ENCODE peak calls at places on chromosomes 7 and 10, in seven cellular contexts. R is tibial nerve, S is transverse colon, I is A549, Q is GM12878, D is esophagus muscularis mucosa, V is HepG2. G is an unnamed sample.
A peak's percentile ranks its signal among the peaks of the same experiment; 100 is the strongest.

GRCh38 chr10:103678104-103678526 is 177.3 kb downstream of the SH3PXD2A start:
- DNase-seq in D (no peak), V (no peak), I (no peak), Q (peak; percentile 84), R (peak; percentile 89), S (peak; percentile 87), G (peak; percentile 94)

GRCh38 chr10:119370046-119370770 is 162.8 kb downstream of the GRK5 start:
- DNase-seq in Q (no peak), R (peak; percentile 66), S (no peak), D (no peak), I (no peak), V (no peak), G (no peak)

GRCh38 chr10:55283041-55283440 is 482.0 kb upstream of the PCDH15 start:
- DNase-seq in R (no peak), Q (no peak), V (no peak), D (no peak), I (no peak), S (no peak), G (no peak)

GRCh38 chr7:37323912-37324430 is 124.7 kb downstream of the ELMO1 start:
- DNase-seq in Q (no peak), S (no peak), R (no peak), D (no peak), V (no peak), I (no peak), G (no peak)

GRCh38 chr7:67021260-67021659 is 24.6 kb downstream of the TYW1 start:
- DNase-seq in R (no peak), I (no peak), V (no peak), Q (no peak), S (no peak), D (no peak), G (no peak)

GRCh38 chr7:11831383-11831726 is 643 bp downstream of the THSD7A start:
- DNase-seq in R (no peak), Q (no peak), I (no peak), D (no peak), V (no peak), S (no peak), G (no peak)

GRCh38 chr7:130669051-130669700 is 628 bp upstream of the COPG2 start:
- DNase-seq in S (no peak), R (peak; percentile 7), Q (no peak), I (no peak), V (no peak), D (peak; percentile 91), G (no peak)

GRCh38 chr10:51718804-51719291 is 19.5 kb upstream of the CSTF2T start:
- DNase-seq in S (no peak), D (no peak), R (no peak), I (peak; percentile 10), V (no peak), Q (no peak), G (no peak)

GRCh38 chr7:2710256-2710655 is 22.3 kb downstream of the AMZ1 start:
- DNase-seq in Q (peak; percentile 74), R (no peak), V (no peak), S (peak; percentile 53), D (no peak), I (no peak), G (no peak)

GRCh38 chr10:3877092-3878000 is 92.3 kb upstream of the KLF6 start:
- DNase-seq in S (no peak), Q (no peak), D (no peak), I (no peak), R (no peak), V (no peak), G (no peak)

GRCh38 chr10:48363617-48364355 is 57.3 kb downstream of the MAPK8 start:
- DNase-seq in I (peak; percentile 80), V (peak; percentile 70), S (peak; percentile 11), Q (peak; percentile 51), R (peak; percentile 20), D (no peak), G (peak; percentile 36)

GRCh38 chr7:96174812-96175211 is 147.1 kb downstream of the SLC25A13 start:
- DNase-seq in V (peak; percentile 54), S (no peak), D (no peak), R (no peak), I (no peak), Q (no peak), G (no peak)

GRCh38 chr10:4130685-4131084 is 345.7 kb upstream of the KLF6 start:
- DNase-seq in R (peak; percentile 25), Q (no peak), S (no peak), V (no peak), I (no peak), D (no peak), G (no peak)

GRCh38 chr10:119315128-119316001 is 108.0 kb downstream of the GRK5 start:
- DNase-seq in S (peak; percentile 45), I (peak; percentile 85), D (no peak), R (peak; percentile 66), V (peak; percentile 83), Q (peak; percentile 28), G (no peak)

GRCh38 chr10:126671402-126671975 is 996 bp upstream of the C10orf90 start:
- DNase-seq in Q (no peak), I (no peak), R (no peak), S (no peak), D (no peak), V (no peak), G (no peak)

GRCh38 chr7:36653011-36653670 is 71.2 kb downstream of the AOAH start:
- DNase-seq in V (no peak), R (no peak), Q (no peak), I (peak; percentile 18), D (no peak), S (no peak), G (no peak)

GRCh38 chr7:147771344-147771743 is 819.2 kb upstream of the C7orf33 start:
- DNase-seq in I (no peak), R (no peak), S (no peak), V (no peak), D (no peak), Q (no peak), G (no peak)

GRCh38 chr10:8124436-8124835 is 69.9 kb downstream of the GATA3 start:
- DNase-seq in V (no peak), Q (no peak), R (no peak), I (no peak), S (no peak), D (no peak), G (no peak)

GRCh38 chr7:100894860-100895700 is 608 bp downstream of the ACHE start:
- DNase-seq in V (no peak), D (no peak), R (peak; percentile 39), S (peak; percentile 62), Q (no peak), I (no peak), G (peak; percentile 59)

GRCh38 chr10:73647211-73647874 is 6.1 kb upstream of the MYOZ1 start:
- DNase-seq in D (no peak), V (no peak), Q (no peak), S (peak; percentile 50), R (peak; percentile 38), I (no peak), G (peak; percentile 60)

GRCh38 chr10:104045151-104046089 is 40.3 kb downstream of the COL17A1 start:
- DNase-seq in Q (no peak), R (no peak), V (peak; percentile 45), D (no peak), S (no peak), I (peak; percentile 78), G (peak; percentile 39)

GRCh38 chr7:22083711-22084289 is 138.1 kb upstream of the CDCA7L start:
- DNase-seq in S (no peak), Q (no peak), D (no peak), R (no peak), I (no peak), V (no peak), G (peak; percentile 28)

GRCh38 chr7:156585926-156586325 is 54.6 kb upstream of the RNF32 start:
- DNase-seq in V (no peak), Q (no peak), S (no peak), D (no peak), R (no peak), I (no peak), G (no peak)

GRCh38 chr10:49760789-49761188 is 1.3 kb downstream of the OGDHL start:
- DNase-seq in R (no peak), I (no peak), S (no peak), D (no peak), V (no peak), Q (no peak), G (no peak)

GRCh38 chr7:3910041-3910440 is 609.0 kb downstream of the SDK1 start:
- DNase-seq in Q (no peak), R (no peak), I (no peak), D (no peak), S (no peak), V (no peak), G (no peak)

GRCh38 chr7:14851610-14852009 is 50.9 kb downstream of the DGKB start:
- DNase-seq in D (no peak), R (no peak), V (no peak), Q (no peak), I (no peak), S (no peak), G (no peak)

GRCh38 chr10:76136876-76137420 is 705.5 kb downstream of the LRMDA start:
- DNase-seq in D (no peak), S (no peak), Q (no peak), R (no peak), V (no peak), I (no peak), G (no peak)

DNA sequence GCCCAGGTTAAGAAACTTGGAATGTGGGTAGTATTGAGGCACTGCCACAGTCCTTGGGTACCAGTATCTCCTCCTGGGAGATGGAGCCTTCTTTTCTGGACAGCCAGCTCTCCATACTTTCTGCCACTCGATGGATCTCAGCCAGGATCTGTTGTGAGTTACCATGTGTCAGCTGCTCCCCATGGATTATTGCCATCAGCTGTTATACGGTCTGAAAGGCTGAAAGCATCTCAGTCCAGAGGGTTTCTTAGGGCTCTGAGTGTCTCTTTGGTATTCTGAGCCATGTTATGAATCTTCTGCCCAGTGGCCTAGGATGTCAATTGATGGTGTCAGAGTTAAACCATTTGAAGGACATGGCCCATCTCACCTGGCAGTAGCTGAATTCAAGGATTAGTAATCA is 197.5 kb downstream of the C7orf25 start:
- DNase-seq in R (no peak), D (peak; percentile 53), S (no peak), I (no peak), V (no peak), Q (no peak), G (no peak)
- TF ChIP-seq EP300 in R (no peak), D (no peak), S (no peak), I (no peak), V (no peak), Q (no peak), G (no peak)

GRCh38 chr10:6195891-6196290 is 6.8 kb upstream of the PFKFB3 start:
- DNase-seq in V (no peak), R (peak; percentile 59), I (no peak), D (no peak), Q (no peak), S (no peak), G (peak; percentile 64)
- H3K27ac ChIP-seq in V (no peak overlapping the region), R (no peak overlapping the region), I (no peak overlapping the region), D (peak overlapping the region; percentile 79), Q (no peak overlapping the region), S (peak overlapping the region; percentile 66), G (peak overlapping the region; percentile 53)

DNA sequence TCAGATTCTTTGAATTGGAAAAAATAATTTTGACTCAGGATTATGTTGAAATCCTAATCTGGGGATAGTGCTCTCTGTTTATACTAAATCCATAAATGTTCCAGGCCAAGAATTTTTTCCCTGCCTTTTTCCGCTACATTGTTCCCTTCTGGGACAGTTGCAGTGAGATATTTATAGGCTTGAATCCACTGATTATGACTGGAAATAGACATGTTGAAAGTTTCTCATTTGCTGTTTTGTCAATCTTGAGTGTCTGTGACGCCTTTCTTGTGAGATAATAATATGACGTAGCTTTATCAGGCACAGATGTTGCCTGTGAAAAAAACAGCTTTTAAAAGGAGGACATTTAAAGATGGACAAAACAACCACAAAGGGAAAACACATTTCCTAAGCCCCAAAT is 155.9 kb downstream of the ARID5B start:
- DNase-seq in R (peak; percentile 48), S (no peak), Q (no peak), V (no peak), D (no peak), I (no peak), G (no peak)
- TF ChIP-seq EP300 in R (peak; percentile 94), S (no peak), Q (no peak), V (no peak), D (no peak), I (no peak), G (peak; percentile 83)

GRCh38 chr10:91702586-91703088 is 69.8 kb upstream of the PPP1R3C start:
- DNase-seq in S (no peak), R (no peak), D (no peak), Q (no peak), V (no peak), I (no peak), G (no peak)
- H3K27ac ChIP-seq in S (no peak overlapping the region), R (no peak overlapping the region), D (no peak overlapping the region), Q (no peak overlapping the region), V (no peak overlapping the region), I (no peak overlapping the region), G (no peak overlapping the region)

G was measured in ovary.